ENCODE peak calls at places on chromosomes 11 and 22, in eight cellular contexts. R, E, D, M, I, Q, G and S are unnamed samples.
A peak's percentile ranks its signal among the peaks of the same experiment; 100 is the strongest.

GRCh38 chr11:70203749-70204465 is 811 bp downstream of the FADD start:
- DNase-seq in E (peak; percentile 67), I (peak; percentile 61), Q (peak; percentile 46), M (peak; percentile 50), D (peak; percentile 42), G (peak; percentile 67), R (peak; percentile 86), S (peak; percentile 76)

GRCh38 chr22:20484948-20485683 is 10.5 kb downstream of the KLHL22 start:
- DNase-seq in I (no peak), D (no peak), M (no peak), G (no peak), E (no peak), Q (no peak), R (no peak), S (no peak)

GRCh38 chr11:57711414-57712255 is at the start of gene MED19:
- DNase-seq in D (peak; percentile 88), G (peak; percentile 22), R (peak; percentile 72), M (no peak), E (peak; percentile 87), I (no peak), Q (peak; percentile 11), S (peak; percentile 88)

GRCh38 chr11:113505541-113506375 is 30.6 kb upstream of the DRD2 start:
- DNase-seq in R (peak; percentile 36), Q (no peak), E (no peak), G (no peak), I (no peak), M (peak; percentile 33), D (no peak), S (no peak)

GRCh38 chr11:124152770-124153407 is 30.3 kb upstream of the OR10D3 start:
- DNase-seq in I (no peak), D (no peak), R (no peak), M (no peak), Q (no peak), G (no peak), E (no peak), S (no peak)

GRCh38 chr11:134231958-134232674 is 7.6 kb downstream of the VPS26B start:
- DNase-seq in Q (no peak), R (no peak), M (peak; percentile 68), I (no peak), E (no peak), D (no peak), G (no peak), S (no peak)

GRCh38 chr11:7582338-7582985 is 68.7 kb downstream of the PPFIBP2 start:
- DNase-seq in Q (no peak), R (no peak), E (no peak), G (no peak), I (peak; percentile 56), M (no peak), D (no peak), S (no peak)

GRCh38 chr11:105109855-105110750 is 29.5 kb downstream of the CARD18 start:
- DNase-seq in Q (no peak), G (no peak), E (no peak), I (no peak), R (peak; percentile 38), M (no peak), D (no peak), S (no peak)

GRCh38 chr11:73478737-73479347 is 102.6 kb downstream of the RELT start:
- DNase-seq in E (no peak), R (peak; percentile 42), G (no peak), I (no peak), Q (no peak), M (peak; percentile 45), D (peak; percentile 38), S (no peak)

GRCh38 chr11:35541621-35542375 is 16.4 kb upstream of the PAMR1 start:
- DNase-seq in I (no peak), M (no peak), E (no peak), D (no peak), Q (no peak), R (peak; percentile 93), G (peak; percentile 48), S (no peak)

GRCh38 chr22:43256569-43257360 is 69.8 kb upstream of the TTLL12 start:
- DNase-seq in I (no peak), D (no peak), Q (no peak), G (no peak), R (no peak), M (peak; percentile 72), E (no peak), S (no peak)

GRCh38 chr11:69540118-69541000 is 58.9 kb downstream of the LINC01488 start:
- DNase-seq in M (peak; percentile 69), R (no peak), Q (no peak), D (peak; percentile 23), I (no peak), G (peak; percentile 62), E (no peak), S (no peak)

GRCh38 chr22:50739279-50739691 is 1.3 kb downstream of the ACR start:
- DNase-seq in D (no peak), R (no peak), Q (no peak), M (no peak), I (peak; percentile 5), E (peak; percentile 17), G (peak; percentile 16), S (peak; percentile 27)

GRCh38 chr11:92388380-92388779 is 163.8 kb downstream of the FAT3 start:
- DNase-seq in D (no peak), G (no peak), Q (no peak), E (no peak), I (no peak), M (no peak), R (no peak), S (no peak)

GRCh38 chr11:128187377-128187776 is 400.0 kb downstream of the ETS1 start:
- DNase-seq in R (no peak), D (no peak), M (no peak), I (no peak), G (no peak), E (no peak), Q (no peak), S (no peak)

GRCh38 chr11:128187829-128188228 is 399.5 kb downstream of the ETS1 start:
- DNase-seq in E (no peak), D (no peak), M (peak; percentile 69), Q (no peak), G (no peak), I (no peak), R (peak; percentile 48), S (no peak)

GRCh38 chr11:128181984-128182383 is 405.4 kb downstream of the ETS1 start:
- DNase-seq in M (no peak), G (no peak), R (no peak), D (no peak), Q (no peak), I (no peak), E (no peak), S (no peak)

GRCh38 chr11:128182844-128183243 is 404.5 kb downstream of the ETS1 start:
- DNase-seq in R (no peak), G (no peak), E (no peak), D (no peak), Q (no peak), M (no peak), I (no peak), S (no peak)

GRCh38 chr11:128184981-128185380 is 402.4 kb downstream of the ETS1 start:
- DNase-seq in G (no peak), M (no peak), I (no peak), R (no peak), Q (no peak), E (no peak), D (no peak), S (no peak)
- TF ChIP-seq CTCF in G (no peak), M (no peak), I (no peak), R (no peak), Q (no peak), E (no peak), D (no peak), S (no peak)

GRCh38 chr22:23214398-23214797 is 34.1 kb downstream of the BCR start:
- DNase-seq in M (no peak), Q (no peak), R (no peak), I (no peak), G (no peak), D (no peak), E (no peak), S (no peak)
- H3K27ac ChIP-seq in M (no peak overlapping the region), Q (no peak overlapping the region), R (no peak overlapping the region), I (no peak overlapping the region), G (peak overlapping the region; percentile 51), D (no peak overlapping the region), E (peak overlapping the region; percentile 50), S (peak overlapping the region; percentile 14)

DNA sequence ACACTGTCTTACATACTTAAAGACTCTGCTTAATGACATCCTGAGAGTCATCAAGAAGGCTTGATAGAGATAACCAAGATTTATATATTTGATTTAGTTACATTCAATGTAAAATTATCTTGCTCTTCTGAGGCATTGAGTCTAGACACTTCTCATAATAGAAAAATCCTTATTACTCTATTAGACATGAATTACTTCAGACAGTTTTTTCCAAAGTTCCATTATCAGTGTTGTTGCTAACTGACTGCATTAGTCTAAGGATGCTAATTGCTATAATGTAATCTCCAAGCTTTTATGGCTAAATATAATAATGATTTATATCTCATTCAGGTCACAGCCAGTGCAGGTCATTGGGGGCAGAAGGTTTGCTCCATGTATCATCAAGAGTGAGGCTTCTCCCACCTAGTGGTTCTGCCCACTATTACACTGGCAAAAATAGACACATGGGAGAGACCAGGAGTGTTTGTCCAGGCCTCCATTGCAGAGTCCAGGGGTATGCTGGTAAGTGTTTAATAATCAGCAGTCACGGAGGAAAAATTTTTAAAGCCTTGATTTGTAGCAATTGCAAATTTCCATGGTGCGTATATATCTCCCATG is 377.2 kb upstream of the DDI1 start:
- DNase-seq in I (no peak), E (no peak), Q (no peak), D (peak; percentile 16), M (peak; percentile 48), G (no peak), R (no peak), S (no peak)
- TF ChIP-seq CTCF in I (no peak), E (no peak), Q (peak; percentile 39), D (peak; percentile 46), M (peak; percentile 66), G (peak; percentile 28), R (peak; percentile 28), S (no peak)

GRCh38 chr11:12235549-12235944 is 125.2 kb downstream of the MICAL2 start:
- DNase-seq in M (no peak), G (no peak), D (peak; percentile 59), I (peak; percentile 43), E (no peak), R (peak; percentile 34), Q (no peak), S (no peak)

GRCh38 chr11:12233602-12233925 is 123.2 kb downstream of the MICAL2 start:
- DNase-seq in R (no peak), E (no peak), M (no peak), D (no peak), I (no peak), G (no peak), Q (no peak), S (no peak)

GRCh38 chr11:12234216-12234615 is 123.8 kb downstream of the MICAL2 start:
- DNase-seq in R (no peak), E (no peak), Q (no peak), I (no peak), G (no peak), M (no peak), D (no peak), S (no peak)

GRCh38 chr11:12235945-12236743 is 125.8 kb downstream of the MICAL2 start:
- DNase-seq in I (peak; percentile 27), Q (peak; percentile 43), M (peak; percentile 55), R (peak; percentile 72), D (peak; percentile 60), E (peak; percentile 44), G (no peak), S (no peak)

DNA sequence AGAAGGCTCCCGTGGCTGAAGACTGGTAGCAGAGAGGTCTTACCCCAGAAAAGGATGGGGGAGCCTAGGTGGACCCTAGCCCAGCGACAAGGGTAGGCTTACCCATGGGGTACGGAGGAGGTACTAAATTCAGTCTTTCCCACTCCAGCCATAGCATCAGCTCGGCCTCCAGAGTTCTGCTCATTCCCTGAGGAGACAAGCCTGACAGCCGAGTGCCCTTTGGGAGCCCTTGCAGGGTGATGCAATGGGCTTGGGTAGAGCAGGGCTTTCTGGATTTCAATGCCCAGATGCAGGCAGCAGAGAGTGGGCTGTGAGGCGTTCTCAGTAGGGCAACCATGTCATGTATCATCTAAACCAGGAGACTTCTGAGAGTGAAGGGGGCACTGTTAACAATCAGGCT is 124.7 kb downstream of the MICAL2 start:
- DNase-seq in Q (no peak), G (no peak), E (no peak), R (no peak), D (no peak), M (no peak), I (no peak), S (no peak)
- H3K27ac ChIP-seq in Q (no peak overlapping the region), G (peak overlapping the region; percentile 15), E (peak overlapping the region; percentile 79), R (peak overlapping the region; percentile 4), D (peak overlapping the region; percentile 79), M (peak overlapping the region; percentile 97), I (no peak overlapping the region), S (peak overlapping the region; percentile 48)